ENCODE peak calls at places on chromosomes 3 and 15, in seven cellular contexts. G, R, Y, H, K, D and Z are unnamed samples.
A peak's percentile ranks its signal among the peaks of the same experiment; 100 is the strongest.

GRCh38 chr3:156978471-156978961 is 152.4 kb downstream of the LEKR1 start:
- DNase-seq in G (no peak), R (no peak), Y (peak; percentile 4), H (no peak), K (no peak), D (no peak), Z (no peak)

GRCh38 chr15:72312605-72313447 is 7.1 kb downstream of the CELF6 start:
- DNase-seq in G (peak; percentile 50), R (peak; percentile 69), Y (peak; percentile 71), H (peak; percentile 78), K (peak; percentile 43), D (peak; percentile 74), Z (peak; percentile 42)

GRCh38 chr3:82087958-82088357 is 326.5 kb upstream of the GBE1 start:
- DNase-seq in G (no peak), R (no peak), Y (no peak), H (no peak), K (no peak), D (no peak), Z (no peak)

GRCh38 chr3:138078901-138079344 is 36.5 kb downstream of the DZIP1L start:
- DNase-seq in G (no peak), R (no peak), Y (no peak), H (peak; percentile 58), K (no peak), D (no peak), Z (no peak)

GRCh38 chr3:50172615-50173220 is 17.6 kb downstream of the SEMA3F start:
- DNase-seq in G (no peak), R (no peak), Y (no peak), H (no peak), K (no peak), D (no peak), Z (no peak)

GRCh38 chr3:153439780-153440179 is 277.8 kb downstream of the RAP2B start:
- DNase-seq in G (no peak), R (no peak), Y (no peak), H (no peak), K (no peak), D (no peak), Z (no peak)

GRCh38 chr3:9917820-9918219 is 922 bp downstream of the IL17RC start:
- DNase-seq in G (no peak), R (no peak), Y (no peak), H (no peak), K (no peak), D (no peak), Z (no peak)

GRCh38 chr15:66483131-66483566 is 14.4 kb downstream of the SNAPC5 start:
- DNase-seq in G (peak; percentile 71), R (no peak), Y (no peak), H (no peak), K (no peak), D (no peak), Z (no peak)

GRCh38 chr15:85730001-85730820 is 64.5 kb downstream of the KLHL25 start:
- DNase-seq in G (peak; percentile 41), R (peak; percentile 35), Y (no peak), H (peak; percentile 84), K (peak; percentile 52), D (peak; percentile 70), Z (peak; percentile 18)

GRCh38 chr3:48898383-48899234 is at the start of gene SLC25A20:
- DNase-seq in G (no peak), R (peak; percentile 96), Y (peak; percentile 87), H (peak; percentile 86), K (peak; percentile 70), D (peak; percentile 90), Z (peak; percentile 81)

GRCh38 chr3:80550154-80550553 is 782.4 kb upstream of the ROBO1 start:
- DNase-seq in G (no peak), R (no peak), Y (no peak), H (no peak), K (no peak), D (no peak), Z (no peak)

GRCh38 chr3:171172070-171172469 is 145.6 kb upstream of the SLC2A2 start:
- DNase-seq in G (no peak), R (peak; percentile 42), Y (no peak), H (no peak), K (no peak), D (no peak), Z (no peak)

GRCh38 chr3:71130516-71131384 is 452.8 kb downstream of the FOXP1 start:
- DNase-seq in G (peak; percentile 65), R (peak; percentile 68), Y (no peak), H (peak; percentile 69), K (no peak), D (peak; percentile 51), Z (peak; percentile 62)

GRCh38 chr15:71278989-71279756 is 163.9 kb downstream of the THSD4 start:
- DNase-seq in G (no peak), R (no peak), Y (no peak), H (no peak), K (no peak), D (no peak), Z (no peak)

GRCh38 chr3:111197485-111197884 is 125.9 kb downstream of the NECTIN3 start:
- DNase-seq in G (no peak), R (no peak), Y (no peak), H (no peak), K (no peak), D (no peak), Z (no peak)

GRCh38 chr3:75938921-75939320 is 153.6 kb upstream of the ZNF717 start:
- DNase-seq in G (no peak), R (no peak), Y (no peak), H (no peak), K (no peak), D (no peak), Z (no peak)

GRCh38 chr15:91072162-91072561 is 27.9 kb upstream of the SV2B start:
- DNase-seq in G (no peak), R (no peak), Y (no peak), H (no peak), K (no peak), D (no peak), Z (no peak)

GRCh38 chr15:48667701-48668100 is 22.2 kb upstream of the FBN1 start:
- DNase-seq in G (no peak), R (no peak), Y (no peak), H (no peak), K (no peak), D (no peak), Z (no peak)